ENCODE peak calls at places on chromosomes 6 and 20, in ten cellular contexts. Z is transverse colon; L is sciatic nerve; Q is skeletal muscle cell; E is AG09319; H is neural crest cell; V is ACHN; Y is CD8-positive, alpha-beta T cell; U is cerebellum; S is mesenteric fat pad. I is an unnamed sample.

GRCh38 chr20:58719971-58720371 is 27.4 kb downstream of the NPEPL1 start:
- DNase-seq in Z (peak; percentile 13), L (peak; percentile 25), Q (no peak), E (no peak), H (no peak), V (no peak), Y (no peak), U (no peak), S (peak; percentile 37), I (peak; percentile 38)

GRCh38 chr6:89146748-89147715 is 1.2 kb downstream of the PM20D2 start:
- DNase-seq in Z (no peak), L (no peak), Q (no peak), E (no peak), H (no peak), V (peak; percentile 65), Y (no peak), U (peak; percentile 36), S (no peak), I (no peak)

GRCh38 chr6:113428702-113429101 is 428.4 kb upstream of the MARCKS start:
- DNase-seq in Z (no peak), L (no peak), Q (no peak), E (no peak), H (no peak), V (no peak), Y (no peak), U (no peak), S (no peak), I (no peak)

GRCh38 chr6:3538536-3538935 is 81.7 kb upstream of the SLC22A23 start:
- DNase-seq in Z (no peak), L (no peak), Q (no peak), E (no peak), H (no peak), V (no peak), Y (no peak), U (no peak), S (no peak), I (peak; percentile 15)

GRCh38 chr20:44496976-44497375 is 21.3 kb downstream of the TTPAL start:
- DNase-seq in Z (no peak), L (no peak), Q (peak; percentile 85), E (no peak), H (no peak), V (peak; percentile 59), Y (no peak), U (no peak), S (no peak), I (no peak)

GRCh38 chr6:287500-287883 is 4.8 kb upstream of the DUSP22 start:
- DNase-seq in Z (no peak), L (no peak), Q (no peak), E (no peak), H (no peak), V (no peak), Y (no peak), U (no peak), S (no peak), I (no peak)

GRCh38 chr6:163335671-163336545 is 78.6 kb upstream of the QKI start:
- DNase-seq in Z (no peak), L (peak; percentile 74), Q (no peak), E (no peak), H (no peak), V (no peak), Y (no peak), U (no peak), S (peak; percentile 89), I (no peak)

GRCh38 chr6:916160-916559 is 223.2 kb upstream of the EXOC2 start:
- DNase-seq in Z (no peak), L (no peak), Q (no peak), E (no peak), H (no peak), V (no peak), Y (no peak), U (no peak), S (no peak), I (no peak)

GRCh38 chr6:134724653-134725340 is 225.1 kb downstream of the ALDH8A1 start:
- DNase-seq in Z (no peak), L (no peak), Q (no peak), E (no peak), H (no peak), V (no peak), Y (no peak), U (no peak), S (no peak), I (no peak)

GRCh38 chr6:151440930-151441329 is 11.0 kb downstream of the RMND1 start:
- DNase-seq in Z (no peak), L (no peak), Q (no peak), E (no peak), H (no peak), V (peak; percentile 29), Y (no peak), U (no peak), S (no peak), I (no peak)

GRCh38 chr6:34809914-34810882 is 18.3 kb downstream of the BLTP3A start:
- DNase-seq in Z (no peak), L (no peak), Q (no peak), E (no peak), H (no peak), V (no peak), Y (no peak), U (no peak), S (no peak), I (no peak)

GRCh38 chr6:6317825-6318733 is 2.4 kb downstream of the F13A1 start:
- DNase-seq in Z (no peak), L (no peak), Q (no peak), E (no peak), H (no peak), V (no peak), Y (no peak), U (no peak), S (no peak), I (no peak)

GRCh38 chr6:143399176-143399575 is 51.3 kb downstream of the ADAT2 start:
- DNase-seq in Z (no peak), L (no peak), Q (no peak), E (no peak), H (no peak), V (no peak), Y (no peak), U (no peak), S (no peak), I (no peak)

GRCh38 chr6:75333811-75334210 is 49.2 kb upstream of the TMEM30A start:
- DNase-seq in Z (no peak), L (no peak), Q (no peak), E (no peak), H (no peak), V (no peak), Y (no peak), U (no peak), S (no peak), I (no peak)

GRCh38 chr6:11298651-11299420 is 66.4 kb upstream of the NEDD9 start:
- DNase-seq in Z (no peak), L (no peak), Q (no peak), E (no peak), H (no peak), V (no peak), Y (no peak), U (no peak), S (no peak), I (no peak)

GRCh38 chr6:109318328-109318876 is 63.9 kb downstream of the CD164 start:
- DNase-seq in Z (peak; percentile 81), L (no peak), Q (no peak), E (no peak), H (no peak), V (no peak), Y (no peak), U (no peak), S (no peak), I (no peak)

GRCh38 chr20:14992961-14993360 is 655.5 kb upstream of the FLRT3 start:
- DNase-seq in Z (no peak), L (no peak), Q (peak; percentile 27), E (peak; percentile 54), H (no peak), V (no peak), Y (no peak), U (no peak), S (no peak), I (no peak)

GRCh38 chr6:12717356-12717755 is 789 bp downstream of the PHACTR1 start:
- DNase-seq in Z (no peak), L (no peak), Q (no peak), E (no peak), H (no peak), V (no peak), Y (no peak), U (peak; percentile 11), S (no peak), I (no peak)

GRCh38 chr6:169968541-169969270 is 217.3 kb downstream of the ERMARD start:
- DNase-seq in Z (no peak), L (no peak), Q (no peak), E (no peak), H (no peak), V (no peak), Y (no peak), U (no peak), S (no peak), I (peak; percentile 26)

GRCh38 chr6:141033101-141033500 is 1099.6 kb upstream of the GJE1 start:
- DNase-seq in Z (no peak), L (no peak), Q (no peak), E (no peak), H (no peak), V (no peak), Y (no peak), U (no peak), S (no peak), I (no peak)

GRCh38 chr6:912871-913663 is 220.1 kb upstream of the EXOC2 start:
- DNase-seq in Z (peak; percentile 21), L (no peak), Q (peak; percentile 4), E (peak; percentile 49), H (no peak), V (peak; percentile 52), Y (no peak), U (peak; percentile 38), S (no peak), I (peak; percentile 58)

GRCh38 chr20:62980970-62981369 is 25.8 kb downstream of the BHLHE23 start:
- DNase-seq in Z (no peak), L (no peak), Q (no peak), E (no peak), H (peak; percentile 59), V (no peak), Y (peak; percentile 21), U (peak; percentile 40), S (no peak), I (no peak)

GRCh38 chr6:169911264-169912263 is 160.1 kb downstream of the ERMARD start:
- DNase-seq in Z (no peak), L (no peak), Q (no peak), E (no peak), H (no peak), V (no peak), Y (no peak), U (no peak), S (no peak), I (no peak)

GRCh38 chr6:3977875-3978711 is 100.8 kb downstream of the FAM217A start:
- DNase-seq in Z (peak; percentile 9), L (no peak), Q (peak; percentile 94), E (peak; percentile 64), H (no peak), V (peak; percentile 7), Y (peak; percentile 10), U (no peak), S (no peak), I (no peak)

GRCh38 chr6:162825597-162825996 is 97.8 kb downstream of the PACRG start:
- DNase-seq in Z (no peak), L (no peak), Q (no peak), E (no peak), H (no peak), V (no peak), Y (no peak), U (no peak), S (no peak), I (no peak)

GRCh38 chr6:157459327-157459726 is 78.3 kb downstream of the ZDHHC14 start:
- DNase-seq in Z (no peak), L (no peak), Q (no peak), E (no peak), H (no peak), V (no peak), Y (no peak), U (no peak), S (no peak), I (no peak)

GRCh38 chr20:31908424-31908823 is 38.0 kb downstream of the TTLL9 start:
- DNase-seq in Z (no peak), L (no peak), Q (no peak), E (no peak), H (no peak), V (no peak), Y (no peak), U (no peak), S (peak; percentile 72), I (no peak)

GRCh38 chr6:140174509-140174908 is 800.1 kb upstream of the CITED2 start:
- DNase-seq in Z (no peak), L (no peak), Q (peak; percentile 90), E (peak; percentile 89), H (no peak), V (no peak), Y (no peak), U (no peak), S (no peak), I (no peak)

I was measured in ecto neural progenitor cell.